ENCODE peak calls at places on chromosomes 11 and 22, in ten cellular contexts. H is lung, O is SK-N-SH, Z is adrenal gland, S is cardiac muscle cell, R is WERI-Rb-1, T is mesendoderm, L is pancreas, A is astrocyte, G is fibroblast of lung. X is an unnamed sample. For H3K27me3, the result is how much of the 10 kb centered on the place peaks cover.

GRCh38 chr22:47287516-47287915 is 525.1 kb downstream of the TBC1D22A start:
- DNase-seq in O (no peak), R (no peak), T (no peak), H (no peak), L (peak), G (no peak), S (no peak), Z (no peak), A (no peak), X (no peak)

GRCh38 chr11:77244277-77245014 is 57.0 kb downstream of the GDPD4 start:
- DNase-seq in R (no peak), G (peak), L (no peak), A (peak), O (no peak), S (peak), T (no peak), Z (no peak), H (no peak), X (no peak)

GRCh38 chr22:32999039-32999861 is 58.9 kb downstream of the SYN3 start:
- DNase-seq in H (no peak), L (no peak), G (no peak), S (no peak), Z (no peak), T (no peak), O (no peak), A (no peak), R (no peak), X (no peak)

GRCh38 chr11:117458275-117459120 is 130.8 kb downstream of the CEP164 start:
- DNase-seq in G (no peak), L (no peak), H (no peak), Z (no peak), O (no peak), R (peak), T (no peak), S (no peak), A (no peak), X (no peak)

GRCh38 chr11:13216019-13217006 is 61.3 kb upstream of the BMAL1 start:
- DNase-seq in A (peak), H (no peak), O (no peak), G (peak), Z (peak), R (no peak), L (no peak), S (peak), T (peak), X (no peak)

GRCh38 chr11:1639102-1639620 is 9.6 kb downstream of the KRTAP5-5 start:
- DNase-seq in Z (peak), O (peak), G (no peak), A (no peak), T (no peak), H (no peak), L (no peak), R (no peak), S (no peak), X (no peak)

GRCh38 chr11:2590951-2591754 is 108.6 kb downstream of the KCNQ1OT1 start:
- DNase-seq in H (no peak), A (no peak), T (no peak), S (no peak), Z (peak), O (peak), L (no peak), G (no peak), R (peak), X (no peak)

GRCh38 chr11:134453441-134453840 is 41.4 kb upstream of the B3GAT1 start:
- DNase-seq in L (no peak), S (no peak), R (no peak), A (no peak), G (no peak), O (no peak), Z (no peak), T (no peak), H (no peak), X (no peak)

GRCh38 chr11:101478587-101479375 is 105.0 kb downstream of the TRPC6 start:
- DNase-seq in G (no peak), H (no peak), T (peak), S (no peak), A (no peak), L (no peak), R (peak), O (no peak), Z (no peak), X (no peak)

GRCh38 chr11:27209562-27210005 is 153.4 kb downstream of the CCDC34 start:
- DNase-seq in A (peak), R (no peak), Z (peak), L (peak), O (no peak), S (peak), H (no peak), T (peak), G (peak), X (no peak)

GRCh38 chr11:17631702-17632365 is 84.8 kb downstream of the OTOG start:
- DNase-seq in S (no peak), Z (no peak), A (no peak), H (no peak), R (peak), T (no peak), O (peak), L (no peak), G (no peak), X (no peak)

GRCh38 chr11:69159153-69159850 is 3.6 kb downstream of the SMIM38 start:
- DNase-seq in R (no peak), G (no peak), O (no peak), L (no peak), S (no peak), Z (no peak), A (no peak), H (no peak), T (no peak), X (no peak)

GRCh38 chr22:36086629-36087254 is 58.1 kb upstream of the RBFOX2 start:
- DNase-seq in H (no peak), O (no peak), G (no peak), R (no peak), A (no peak), L (no peak), Z (no peak), T (no peak), S (no peak), X (no peak)

GRCh38 chr22:25232301-25232700 is 12.9 kb downstream of the CRYBB2 start:
- DNase-seq in R (no peak), L (no peak), O (no peak), S (peak), A (peak), G (peak), Z (no peak), T (peak), H (no peak), X (no peak)

GRCh38 chr11:101523193-101523592 is 60.6 kb downstream of the TRPC6 start:
- DNase-seq in R (no peak), S (no peak), Z (no peak), H (no peak), O (no peak), G (no peak), L (no peak), T (no peak), A (no peak), X (no peak)

GRCh38 chr11:79400717-79401330 is 40.0 kb downstream of the TENM4 start:
- DNase-seq in T (peak), H (no peak), R (peak), L (peak), Z (peak), G (peak), A (no peak), O (peak), S (peak), X (no peak)

GRCh38 chr11:70661763-70662501 is 263.6 kb downstream of the CTTN start:
- DNase-seq in O (peak), Z (peak), L (no peak), G (no peak), S (peak), T (peak), R (peak), A (peak), H (no peak), X (no peak)

GRCh38 chr22:50705851-50706351 is 32.1 kb upstream of the ACR start:
- DNase-seq in T (no peak), G (no peak), R (no peak), H (no peak), A (no peak), O (no peak), S (no peak), Z (no peak), L (no peak), X (no peak)

GRCh38 chr11:117127164-117127563 is 16.9 kb upstream of the PAFAH1B2 start:
- DNase-seq in T (no peak), R (no peak), S (no peak), O (no peak), Z (no peak), A (no peak), L (no peak), G (no peak), H (no peak), X (no peak)

GRCh38 chr11:131301306-131301705 is 69.1 kb upstream of the NTM start:
- DNase-seq in R (no peak), O (no peak), G (no peak), Z (no peak), A (no peak), T (no peak), L (no peak), S (no peak), H (no peak), X (no peak)

GRCh38 chr22:26172389-26172990 is 3.2 kb downstream of the SEZ6L start:
- DNase-seq in R (peak), O (peak), T (peak), L (peak), Z (peak), S (peak), G (peak), H (no peak), A (no peak), X (no peak)

GRCh38 chr11:62477927-62478326 is 59.1 kb downstream of the SCGB1A1 start:
- DNase-seq in O (no peak), Z (no peak), T (peak), H (no peak), L (no peak), R (no peak), A (no peak), S (no peak), G (no peak), X (no peak)

GRCh38 chr11:94120946-94121345 is 7.7 kb upstream of the PANX1 start:
- DNase-seq in L (no peak), H (no peak), Z (no peak), S (no peak), T (no peak), G (peak), A (peak), O (no peak), R (no peak), X (no peak)

GRCh38 chr11:115941481-115941993 is 437.3 kb upstream of the CADM1 start:
- DNase-seq in T (no peak), H (no peak), O (no peak), S (peak), Z (peak), A (peak), R (no peak), G (peak), L (no peak), X (no peak)

GRCh38 chr11:61488651-61489291 is 19.8 kb upstream of the LRRC10B start:
- DNase-seq in R (peak), A (no peak), L (peak), S (peak), Z (peak), G (peak), T (peak), H (no peak), O (peak), X (no peak)

GRCh38 chr11:3340025-3340424 is 38.9 kb downstream of the ZNF195 start:
- DNase-seq in A (peak), S (peak), Z (no peak), L (no peak), G (peak), H (no peak), R (no peak), O (no peak), T (peak), X (no peak)

GRCh38 chr22:40313007-40313406 is 33.3 kb upstream of the ADSL start:
- DNase-seq in S (no peak), R (no peak), O (no peak), G (no peak), Z (peak), T (no peak), L (no peak), H (no peak), A (no peak), X (no peak)

GRCh38 chr11:100105605-100106358 is 581.3 kb upstream of the ARHGAP42 start:
- DNase-seq in R (no peak), H (no peak), G (no peak), S (no peak), A (no peak), T (peak), O (no peak), Z (no peak), L (no peak), X (no peak)

GRCh38 chr11:102727890-102728289 is 3.1 kb upstream of the MMP8 start:
- DNase-seq in R (no peak), Z (no peak), S (peak), T (no peak), G (peak), A (peak), O (no peak), L (no peak), H (no peak), X (no peak)

GRCh38 chr11:46745995-46746394 is 27.0 kb downstream of the F2 start:
- DNase-seq in R (no peak), O (no peak), G (no peak), T (no peak), L (no peak), H (no peak), A (no peak), S (no peak), Z (no peak), X (no peak)

GRCh38 chr11:85040166-85040565 is 587.0 kb downstream of the DLG2 start:
- DNase-seq in T (no peak), S (no peak), R (no peak), Z (no peak), A (peak), O (no peak), L (no peak), G (peak), H (no peak), X (no peak)

GRCh38 chr11:14554959-14555358 is 34.8 kb upstream of the PSMA1 start:
- DNase-seq in Z (no peak), T (no peak), A (no peak), G (peak), R (no peak), S (peak), O (no peak), H (no peak), L (no peak), X (no peak)

GRCh38 chr11:101844608-101845007 is 70.2 kb upstream of the CEP126 start:
- DNase-seq in L (no peak), G (no peak), R (no peak), Z (no peak), T (no peak), H (no peak), O (no peak), S (no peak), A (no peak), X (no peak)

GRCh38 chr22:24496234-24496633 is 1.1 kb downstream of the UPB1 start:
- DNase-seq in A (no peak), H (no peak), Z (no peak), S (no peak), T (no peak), L (no peak), O (no peak), G (no peak), R (peak), X (no peak)

GRCh38 chr11:35035894-35036408 is 103.0 kb upstream of the CD44 start:
- DNase-seq in A (peak), H (no peak), L (no peak), Z (no peak), O (no peak), G (peak), T (no peak), R (no peak), S (peak), X (no peak)

GRCh38 chr11:112477152-112477928 is 216.7 kb upstream of the PLET1 start:
- DNase-seq in G (no peak), Z (no peak), O (peak), T (no peak), H (no peak), A (no peak), S (no peak), R (no peak), L (no peak), X (no peak)

GRCh38 chr11:68838572-68838964 is 3.1 kb downstream of the CPT1A start:
- DNase-seq in Z (peak), S (peak), O (no peak), R (no peak), A (no peak), T (no peak), L (peak), G (no peak), H (no peak), X (no peak)

DNA sequence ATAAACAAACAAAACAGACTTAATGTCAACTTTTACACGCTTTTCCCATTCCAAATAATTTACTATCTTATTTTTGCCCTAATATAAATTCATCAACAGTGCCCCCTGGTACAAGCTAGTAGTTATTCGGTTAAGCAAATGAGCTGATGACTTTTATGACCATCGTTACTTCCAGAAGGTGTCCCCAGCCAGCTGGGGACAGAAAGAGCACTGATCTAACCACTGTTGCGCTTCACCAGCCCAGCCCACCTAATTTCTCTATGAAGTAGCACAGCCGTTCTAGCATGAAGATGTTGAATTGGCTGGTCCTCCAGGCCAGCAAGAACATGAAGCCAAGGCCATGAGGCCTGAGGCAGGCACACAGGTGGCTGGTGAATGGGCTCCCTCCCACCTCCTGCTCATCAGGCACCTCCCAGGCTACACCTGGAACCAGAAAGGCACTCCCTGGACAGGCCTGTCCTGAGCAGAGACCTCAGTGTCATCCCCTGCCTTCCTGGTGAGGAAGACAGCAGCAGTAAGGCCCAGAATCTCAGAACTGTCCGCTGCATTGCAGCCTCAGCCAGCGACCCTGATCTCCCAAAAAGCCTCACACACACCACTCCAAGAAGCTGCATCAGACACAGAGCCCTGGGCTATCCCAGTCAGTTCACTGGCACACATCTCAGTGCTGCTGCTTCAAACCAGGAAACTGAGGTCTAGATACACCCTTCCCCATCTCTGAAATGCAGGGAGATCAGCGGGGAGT is 12.9 kb downstream of the GNB1L start:
- DNase-seq in Z (no peak), G (no peak), S (no peak), L (no peak), H (no peak), R (no peak), A (no peak), O (no peak), T (no peak), X (no peak)
- H3K27ac ChIP-seq in Z (no peak), G (no peak), S (no peak), L (no peak), H (no peak), R (peak), A (no peak), O (peak), T (no peak), X (no peak)

GRCh38 chr11:67278135-67278938 is 10.8 kb upstream of the ANKRD13D start:
- DNase-seq in R (no peak), S (no peak), L (no peak), H (no peak), T (no peak), G (no peak), O (no peak), Z (no peak), A (no peak), X (no peak)
- H3K4me3 ChIP-seq in R (no peak), S (no peak), L (no peak), H (no peak), T (no peak), G (no peak), O (no peak), Z (no peak), A (no peak), X (peak)

GRCh38 chr11:125164422-125165110 is at the start of gene PKNOX2:
- DNase-seq in H (peak), L (peak), T (peak), S (peak), R (peak), Z (peak), A (peak), G (peak), O (peak), X (peak)

GRCh38 chr11:125163431-125164011 is 1.0 kb upstream of the PKNOX2 start:
- DNase-seq in S (no peak), R (no peak), L (no peak), Z (no peak), O (no peak), G (no peak), T (peak), A (no peak), H (no peak), X (no peak)

GRCh38 chr11:125162743-125163142 is 1.8 kb upstream of the PKNOX2 start:
- DNase-seq in S (no peak), L (no peak), A (no peak), Z (no peak), G (no peak), O (no peak), H (no peak), T (peak), R (no peak), X (no peak)

GRCh38 chr11:125165111-125165663 is 636 bp downstream of the PKNOX2 start:
- DNase-seq in H (no peak), G (peak), S (peak), A (peak), Z (no peak), L (peak), O (peak), R (no peak), T (peak), X (no peak)

GRCh38 chr11:125164091-125164421 is 495 bp upstream of the PKNOX2 start:
- DNase-seq in R (no peak), S (no peak), A (no peak), H (no peak), Z (no peak), O (no peak), T (no peak), G (no peak), L (no peak), X (no peak)
- H3K27me3 ChIP-seq in R (under half), S (under half), A (under half), H (under half), Z (under half), O (under half), T (under half), G (under half), L (under half), X (under half)

GRCh38 chr22:21714059-21714770 is 21.4 kb downstream of the YPEL1 start:
- DNase-seq in R (no peak), A (no peak), Z (no peak), H (no peak), S (no peak), T (no peak), G (no peak), L (peak), O (no peak), X (no peak)

GRCh38 chr22:21714784-21715183 is 20.8 kb downstream of the YPEL1 start:
- DNase-seq in O (no peak), L (no peak), R (no peak), T (no peak), A (no peak), G (no peak), S (peak), H (no peak), Z (no peak), X (no peak)

GRCh38 chr22:21711851-21712250 is 23.7 kb downstream of the YPEL1 start:
- DNase-seq in O (no peak), L (no peak), G (no peak), S (no peak), A (no peak), T (no peak), H (no peak), Z (no peak), R (no peak), X (no peak)

GRCh38 chr22:21712751-21713427 is 22.7 kb downstream of the YPEL1 start:
- DNase-seq in O (peak), T (peak), R (peak), Z (peak), L (peak), S (peak), A (peak), G (peak), H (peak), X (peak)

DNA sequence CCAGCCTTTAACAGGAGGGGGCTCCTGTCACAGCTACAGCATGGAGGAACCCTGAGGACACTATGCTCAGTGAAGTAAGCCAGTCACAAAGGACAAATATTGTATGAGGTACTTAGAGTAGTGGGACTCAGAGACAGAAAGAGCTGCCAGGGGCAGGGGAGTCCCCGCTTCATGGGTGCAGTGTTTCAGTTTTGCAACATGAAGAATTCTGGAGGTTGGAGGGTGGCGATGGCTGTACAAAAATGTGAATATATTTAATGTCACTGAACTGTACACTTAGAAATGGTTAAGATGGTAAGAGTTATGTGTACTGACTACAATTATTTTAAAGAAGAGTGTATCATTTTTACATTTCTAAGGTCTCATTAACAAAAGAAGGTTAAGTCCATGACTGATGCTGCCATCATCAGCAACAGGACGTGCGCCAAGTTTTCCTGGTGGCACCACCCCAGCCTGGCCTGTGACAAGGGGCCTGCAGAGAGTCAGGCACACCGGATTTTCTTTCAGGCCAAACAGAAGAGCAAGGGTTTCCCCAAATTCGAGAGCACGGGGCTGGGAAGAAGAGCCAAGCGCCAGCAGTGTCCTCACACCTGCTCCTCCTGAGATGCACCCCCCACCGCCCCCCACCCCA is 22.1 kb downstream of the YPEL1 start:
- DNase-seq in T (no peak), O (no peak), A (no peak), Z (no peak), G (no peak), L (no peak), R (no peak), H (no peak), S (no peak), X (no peak)
- H3K27ac ChIP-seq in T (no peak), O (no peak), A (no peak), Z (no peak), G (no peak), L (no peak), R (no peak), H (no peak), S (no peak), X (no peak)

GRCh38 chr11:67365756-67366384 is 7.5 kb downstream of the CLCF1 start:
- DNase-seq in T (no peak), S (no peak), G (no peak), Z (no peak), A (no peak), H (no peak), R (no peak), O (no peak), L (no peak), X (no peak)
- H3K4me3 ChIP-seq in T (no peak), S (no peak), G (no peak), Z (no peak), A (no peak), H (no peak), R (no peak), O (no peak), L (no peak), X (no peak)

X was measured in CD8-positive, alpha-beta memory T cell.